ENCODE peak calls at places on chromosome 17, in six cellular contexts. Z, U, K, L, J and A are unnamed samples. For H3K36me3, the result is how much of the 10 kb centered on the place peaks cover.

GRCh38 chr17:61174310-61174709 is 225.3 kb upstream of the TBX2 start:
- DNase-seq in Z (no peak), U (no peak), K (no peak), L (no peak), J (no peak), A (no peak)

GRCh38 chr17:8151120-8151640 is 1.0 kb downstream of the PER1 start:
- DNase-seq in Z (peak), U (peak), K (peak), L (peak), J (peak), A (peak)

GRCh38 chr17:43809121-43809520 is 23.8 kb downstream of the MPP3 start:
- DNase-seq in Z (no peak), U (no peak), K (no peak), L (no peak), J (no peak), A (no peak)

GRCh38 chr17:65191805-65192740 is 54.9 kb downstream of the RGS9 start:
- DNase-seq in Z (no peak), U (no peak), K (no peak), L (no peak), J (peak), A (no peak)

GRCh38 chr17:73427198-73427597 is 115.4 kb upstream of the CDC42EP4 start:
- DNase-seq in Z (no peak), U (no peak), K (no peak), L (no peak), J (no peak), A (no peak)

GRCh38 chr17:7557825-7558543 is 566 bp upstream of the TNFSF13 start:
- DNase-seq in Z (peak), U (no peak), K (peak), L (peak), J (peak), A (peak)

GRCh38 chr17:9220466-9221230 is 199.3 kb downstream of the NTN1 start:
- DNase-seq in Z (no peak), U (no peak), K (no peak), L (no peak), J (no peak), A (no peak)

GRCh38 chr17:45912319-45912718 is 18.0 kb downstream of the MAPT start:
- DNase-seq in Z (no peak), U (no peak), K (no peak), L (no peak), J (no peak), A (no peak)

GRCh38 chr17:77304746-77305473 is 164.1 kb downstream of the SEC14L1 start:
- DNase-seq in Z (no peak), U (no peak), K (no peak), L (no peak), J (no peak), A (no peak)

GRCh38 chr17:51764387-51764971 is 394.0 kb downstream of the CA10 start:
- DNase-seq in Z (no peak), U (peak), K (no peak), L (peak), J (peak), A (peak)

GRCh38 chr17:45386180-45386579 is 46.5 kb downstream of the ARHGAP27 start:
- DNase-seq in Z (no peak), U (no peak), K (no peak), L (no peak), J (no peak), A (no peak)

GRCh38 chr17:13024033-13024432 is 6.2 kb upstream of the ELAC2 start:
- DNase-seq in Z (no peak), U (no peak), K (no peak), L (no peak), J (no peak), A (no peak)

GRCh38 chr17:72030067-72030899 is 90.5 kb upstream of the SOX9 start:
- DNase-seq in Z (no peak), U (no peak), K (no peak), L (no peak), J (peak), A (peak)

GRCh38 chr17:45242015-45242414 is 19.9 kb downstream of the SPATA32 start:
- DNase-seq in Z (no peak), U (no peak), K (no peak), L (no peak), J (no peak), A (no peak)

GRCh38 chr17:35011671-35012216 is 31.4 kb downstream of the LIG3 start:
- DNase-seq in Z (peak), U (no peak), K (no peak), L (no peak), J (no peak), A (no peak)

GRCh38 chr17:48442819-48443218 is 12.8 kb upstream of the SKAP1 start:
- DNase-seq in Z (no peak), U (no peak), K (no peak), L (no peak), J (no peak), A (no peak)

GRCh38 chr17:76157759-76158158 is 16.7 kb upstream of the FOXJ1 start:
- DNase-seq in Z (no peak), U (no peak), K (no peak), L (no peak), J (no peak), A (no peak)

GRCh38 chr17:59366040-59366757 is 34.7 kb downstream of the YPEL2 start:
- DNase-seq in Z (no peak), U (no peak), K (no peak), L (no peak), J (no peak), A (no peak)

GRCh38 chr17:42428141-42428944 is 5.3 kb upstream of the CAVIN1 start:
- DNase-seq in Z (no peak), U (peak), K (no peak), L (peak), J (peak), A (no peak)

GRCh38 chr17:37598145-37598544 is 11.1 kb downstream of the SYNRG start:
- DNase-seq in Z (no peak), U (no peak), K (no peak), L (no peak), J (no peak), A (no peak)
- H3K36me3 ChIP-seq in Z (half or more), U (half or more), K (under half), L (under half), J (under half), A (under half)

DNA sequence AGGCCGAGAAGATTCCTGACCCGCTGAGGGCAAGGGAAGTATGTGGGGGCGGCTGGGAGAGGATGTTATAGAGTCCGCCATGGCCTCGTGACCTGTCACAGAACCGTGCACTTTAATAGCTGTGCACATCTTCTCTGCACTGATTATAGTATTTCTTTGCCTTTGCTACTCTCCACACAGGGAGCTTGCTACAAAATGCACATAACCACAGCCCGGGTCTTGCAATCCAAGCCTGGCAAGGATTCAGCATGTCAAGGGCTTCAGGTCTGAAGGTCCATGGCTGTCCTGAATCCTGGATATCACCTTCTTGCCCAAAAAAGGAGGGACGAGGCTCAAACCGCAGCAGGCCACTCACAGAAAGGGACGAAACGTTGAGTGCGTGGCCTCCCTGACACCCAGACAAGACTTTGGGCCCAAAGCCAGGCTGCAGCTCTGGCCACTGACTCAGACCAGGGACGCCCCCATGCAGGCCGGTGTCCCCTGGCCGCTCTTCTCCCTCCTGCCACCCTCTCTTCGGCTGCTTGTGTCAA is 43.7 kb downstream of the USP22 start:
- DNase-seq in Z (no peak), U (no peak), K (no peak), L (no peak), J (peak), A (no peak)
- H3K36me3 ChIP-seq in Z (under half), U (under half), K (under half), L (under half), J (under half), A (under half)

GRCh38 chr17:29291163-29291752 is 2.7 kb downstream of the NUFIP2 start:
- DNase-seq in Z (peak), U (peak), K (no peak), L (no peak), J (peak), A (no peak)

GRCh38 chr17:29292992-29293889 is 707 bp downstream of the NUFIP2 start:
- DNase-seq in Z (peak), U (peak), K (peak), L (peak), J (peak), A (peak)

GRCh38 chr17:29292071-29292991 is 1.6 kb downstream of the NUFIP2 start:
- DNase-seq in Z (peak), U (peak), K (no peak), L (peak), J (peak), A (peak)

GRCh38 chr17:29293890-29294579 is at the start of gene NUFIP2:
- DNase-seq in Z (peak), U (peak), K (peak), L (peak), J (peak), A (peak)

DNA sequence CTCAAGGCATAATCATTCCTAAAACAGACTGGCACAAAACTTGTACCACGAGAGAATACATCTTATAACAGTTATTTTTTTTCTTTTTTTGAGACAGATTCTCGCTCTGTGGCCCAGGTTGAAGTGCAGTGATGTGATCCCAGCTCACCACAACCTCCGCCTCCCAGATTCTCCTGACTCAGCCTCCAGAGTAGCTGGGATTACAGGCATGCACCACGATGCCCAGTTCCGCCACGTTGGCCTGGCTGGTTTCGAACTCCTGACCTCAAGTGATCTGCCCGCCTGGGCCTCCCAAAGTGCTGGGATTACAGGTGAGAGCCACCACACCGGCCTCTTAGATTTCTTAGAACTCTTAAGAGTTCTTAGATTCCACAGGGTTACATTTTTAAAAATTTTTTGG is 4.1 kb downstream of the NUFIP2 start:
- DNase-seq in Z (no peak), U (no peak), K (no peak), L (no peak), J (peak), A (no peak)
- H3K36me3 ChIP-seq in Z (under half), U (under half), K (under half), L (under half), J (under half), A (under half)

GRCh38 chr17:82087961-82088837 is 9.8 kb downstream of the FASN start:
- DNase-seq in Z (no peak), U (no peak), K (no peak), L (no peak), J (no peak), A (no peak)
- H3K36me3 ChIP-seq in Z (half or more), U (under half), K (half or more), L (half or more), J (under half), A (half or more)